ENCODE peak calls at places on chromosomes 13 and 19, in ten cellular contexts. C is H9, M is dorsolateral prefrontal cortex, U is omental fat pad, D is mammary epithelial cell, J is tibial nerve, W is AG04450, H is cardiac fibroblast, K is A549, A is fibroblast of the aortic adventitia. X is an unnamed sample.

GRCh38 chr13:79379274-79379673 is 26.8 kb downstream of the RBM26 start:
- DNase-seq in C (no peak), M (no peak), U (no peak), D (no peak), J (no peak), W (no peak), H (no peak), K (no peak), A (peak; percentile 24), X (no peak)

GRCh38 chr13:85247780-85248179 is 551.4 kb downstream of the SLITRK6 start:
- DNase-seq in C (no peak), M (no peak), U (no peak), D (no peak), J (no peak), W (no peak), H (no peak), K (no peak), A (no peak), X (no peak)

GRCh38 chr13:113192902-113193301 is 15.6 kb downstream of the PCID2 start:
- DNase-seq in C (no peak), M (no peak), U (no peak), D (peak; percentile 56), J (no peak), W (no peak), H (peak; percentile 77), K (no peak), A (peak; percentile 86), X (no peak)

GRCh38 chr19:47779524-47780214 is 1.2 kb downstream of the SELENOW start:
- DNase-seq in C (no peak), M (peak; percentile 72), U (no peak), D (no peak), J (peak; percentile 45), W (no peak), H (peak; percentile 22), K (no peak), A (peak; percentile 27), X (no peak)

GRCh38 chr13:26482451-26483197 is 74.9 kb upstream of the WASF3 start:
- DNase-seq in C (peak; percentile 74), M (no peak), U (peak; percentile 72), D (peak; percentile 57), J (peak; percentile 85), W (no peak), H (peak; percentile 82), K (peak; percentile 71), A (peak; percentile 83), X (peak; percentile 71)

GRCh38 chr13:21061077-21061945 is at the start of gene LATS2:
- DNase-seq in C (peak; percentile 96), M (peak; percentile 88), U (peak; percentile 95), D (peak; percentile 87), J (peak; percentile 97), W (peak; percentile 83), H (peak; percentile 98), K (peak; percentile 62), A (peak; percentile 94), X (peak; percentile 82)

GRCh38 chr19:49073514-49074378 is 1.2 kb upstream of the KCNA7 start:
- DNase-seq in C (peak; percentile 71), M (no peak), U (no peak), D (peak; percentile 57), J (no peak), W (no peak), H (no peak), K (peak; percentile 65), A (no peak), X (peak; percentile 51)

GRCh38 chr19:33863436-33863835 is 66.8 kb downstream of the KCTD15 start:
- DNase-seq in C (no peak), M (no peak), U (no peak), D (no peak), J (no peak), W (no peak), H (no peak), K (no peak), A (no peak), X (no peak)

GRCh38 chr13:31433201-31433600 is 233.4 kb downstream of the B3GLCT start:
- DNase-seq in C (no peak), M (no peak), U (no peak), D (no peak), J (no peak), W (no peak), H (no peak), K (no peak), A (peak; percentile 52), X (no peak)

GRCh38 chr13:31433756-31434155 is 234.0 kb downstream of the B3GLCT start:
- DNase-seq in C (no peak), M (no peak), U (no peak), D (no peak), J (no peak), W (no peak), H (no peak), K (no peak), A (peak; percentile 20), X (no peak)

GRCh38 chr13:31434613-31435012 is 234.8 kb downstream of the B3GLCT start:
- DNase-seq in C (no peak), M (no peak), U (no peak), D (no peak), J (no peak), W (no peak), H (no peak), K (no peak), A (no peak), X (no peak)

GRCh38 chr13:31427151-31427867 is 227.5 kb downstream of the B3GLCT start:
- DNase-seq in C (no peak), M (no peak), U (no peak), D (no peak), J (no peak), W (no peak), H (no peak), K (no peak), A (no peak), X (no peak)

DNA sequence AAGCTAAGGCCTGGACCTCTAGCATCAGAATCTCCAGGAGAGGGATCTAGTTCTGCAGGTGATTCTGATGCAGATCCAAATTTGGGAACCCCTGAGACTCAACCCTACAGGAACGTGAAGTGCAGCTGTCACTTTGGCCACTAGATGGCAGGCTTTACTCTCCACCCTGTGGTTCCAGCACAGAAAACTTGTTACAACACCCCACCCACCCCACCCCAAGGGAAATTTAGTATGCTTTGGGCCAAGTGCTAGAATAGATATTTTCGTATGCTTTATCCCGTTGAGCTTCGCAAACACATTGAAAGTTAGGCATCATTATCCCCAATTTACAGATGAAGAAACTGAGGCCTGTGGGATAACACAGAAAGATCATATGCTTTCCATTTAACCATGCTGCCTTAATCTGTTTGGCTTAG is 232.0 kb downstream of the B3GLCT start:
- DNase-seq in C (peak; percentile 54), M (peak; percentile 54), U (peak; percentile 56), D (peak; percentile 21), J (peak; percentile 76), W (no peak), H (peak; percentile 65), K (peak; percentile 13), A (peak; percentile 77), X (peak; percentile 73)
- TF ChIP-seq CTCF in C (peak; percentile 95), M (peak; percentile 64), U (no peak), D (peak; percentile 76), J (peak; percentile 36), W (peak; percentile 77), H (peak; percentile 80), K (peak; percentile 59), A (peak; percentile 91), X (peak; percentile 96)

GRCh38 chr13:105341758-105342157 is 1193.7 kb downstream of the EFNB2 start:
- DNase-seq in C (no peak), M (no peak), U (no peak), D (no peak), J (no peak), W (no peak), H (no peak), K (no peak), A (no peak), X (no peak)
- TF ChIP-seq CTCF in C (no peak), M (no peak), U (no peak), D (no peak), J (no peak), W (no peak), H (no peak), K (no peak), A (no peak), X (no peak)

GRCh38 chr19:50720181-50720920 is 749 bp upstream of the SHANK1 start:
- DNase-seq in C (no peak), M (no peak), U (no peak), D (no peak), J (no peak), W (no peak), H (no peak), K (no peak), A (no peak), X (no peak)

GRCh38 chr19:50722248-50723013 is 733 bp upstream of the CLEC11A start:
- DNase-seq in C (no peak), M (no peak), U (no peak), D (no peak), J (no peak), W (no peak), H (no peak), K (no peak), A (no peak), X (no peak)

GRCh38 chr19:50721441-50722137 is 1.6 kb upstream of the CLEC11A start:
- DNase-seq in C (no peak), M (no peak), U (no peak), D (no peak), J (no peak), W (no peak), H (no peak), K (no peak), A (no peak), X (no peak)

GRCh38 chr19:50719566-50719965 is at the start of gene SHANK1:
- DNase-seq in C (peak; percentile 74), M (no peak), U (no peak), D (no peak), J (no peak), W (no peak), H (peak; percentile 46), K (no peak), A (no peak), X (peak; percentile 57)

GRCh38 chr19:50720921-50721291 is 1.3 kb upstream of the SHANK1 start:
- DNase-seq in C (no peak), M (peak; percentile 69), U (no peak), D (peak; percentile 40), J (no peak), W (no peak), H (no peak), K (no peak), A (peak; percentile 39), X (no peak)
- TF ChIP-seq CTCF in C (peak; percentile 14), M (no peak), U (no peak), D (no peak), J (no peak), W (peak; percentile 17), H (no peak), K (no peak), A (no peak), X (no peak)

DNA sequence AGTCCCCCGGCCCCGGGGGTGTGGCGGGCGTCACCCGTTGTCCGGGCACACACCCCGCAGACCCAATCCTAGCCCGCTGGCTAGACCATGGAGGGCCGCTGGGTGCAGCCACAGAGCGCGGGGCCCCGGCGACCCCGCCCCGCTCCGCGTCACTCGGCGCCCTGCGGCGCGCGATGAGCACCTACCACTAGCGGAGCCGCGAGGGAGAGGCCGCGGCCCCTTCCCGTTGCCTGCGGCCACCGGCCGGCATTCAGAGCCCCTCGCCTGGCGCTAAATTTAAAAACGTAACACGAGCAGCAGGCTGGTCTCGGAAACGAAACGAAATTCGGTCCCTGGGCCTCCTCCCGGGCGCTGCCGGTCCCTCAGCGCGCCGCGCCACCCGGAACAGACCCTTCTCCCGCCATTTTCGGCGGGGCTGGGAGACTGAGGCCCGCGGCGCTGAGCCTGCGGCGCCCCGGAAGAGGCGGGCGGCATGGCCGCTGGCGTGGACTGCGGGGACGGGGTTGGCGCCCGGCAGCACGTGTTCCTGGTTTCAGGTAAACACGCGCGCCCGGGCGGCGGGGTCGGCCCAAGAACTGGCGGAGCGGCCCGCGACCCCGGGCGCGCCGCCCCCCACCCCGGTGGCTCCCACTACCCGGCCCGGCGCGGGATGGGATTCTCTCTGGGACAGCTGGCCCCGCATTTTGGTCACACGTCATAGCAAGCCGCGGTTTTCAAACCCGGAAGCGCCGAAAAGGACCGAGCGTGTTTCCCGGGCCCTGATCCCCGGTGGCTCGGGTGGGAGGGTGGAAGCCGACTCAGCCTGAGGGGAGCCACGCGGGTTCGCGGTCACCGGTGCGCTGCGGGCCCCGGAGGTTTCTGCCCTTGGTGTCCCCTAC is at the start of gene RNASEH2B:
- DNase-seq in C (peak; percentile 78), M (peak; percentile 76), U (no peak), D (peak; percentile 40), J (peak; percentile 41), W (no peak), H (peak; percentile 68), K (peak; percentile 52), A (peak; percentile 50), X (peak; percentile 69)
- TF ChIP-seq CTCF in C (no peak), M (no peak), U (no peak), D (no peak), J (no peak), W (no peak), H (no peak), K (no peak), A (no peak), X (no peak)

X was measured in glutamatergic neuron.